ENCODE peak calls at places on chromosomes 5 and 9, in seven cellular contexts. One of them, this sample, is unnamed.

GRCh38 chr5:167511276-167511675 is 780.2 kb upstream of the WWC1 start:
- DNase-seq in H7: peak; percentile 5
- DNase-seq in BJ: no peak
- DNase-seq in astrocyte of the cerebellum: no peak
- DNase-seq in choroid plexus epithelial cell: no peak
- DNase-seq in heart left ventricle: no peak
- DNase-seq in body of pancreas: no peak
- DNase-seq in this sample: no peak

GRCh38 chr9:102700936-102701335 is 294.2 kb upstream of the CYLC2 start:
- DNase-seq in H7: no peak
- DNase-seq in body of pancreas: no peak
- DNase-seq in BJ: no peak
- DNase-seq in astrocyte of the cerebellum: no peak
- DNase-seq in heart left ventricle: no peak
- DNase-seq in choroid plexus epithelial cell: no peak
- DNase-seq in this sample: no peak

GRCh38 chr9:137801023-137801319 is 76.6 kb upstream of the CACNA1B start:
- DNase-seq in H7: peak; percentile 37
- DNase-seq in astrocyte of the cerebellum: no peak
- DNase-seq in BJ: no peak
- DNase-seq in heart left ventricle: no peak
- DNase-seq in body of pancreas: no peak
- DNase-seq in choroid plexus epithelial cell: no peak
- DNase-seq in this sample: no peak

GRCh38 chr5:149776376-149777305 is 46.5 kb downstream of the PPARGC1B start:
- DNase-seq in choroid plexus epithelial cell: no peak
- DNase-seq in BJ: no peak
- DNase-seq in body of pancreas: no peak
- DNase-seq in H7: no peak
- DNase-seq in heart left ventricle: no peak
- DNase-seq in astrocyte of the cerebellum: no peak
- DNase-seq in this sample: no peak

GRCh38 chr5:9380108-9380507 is 165.8 kb downstream of the SEMA5A start:
- DNase-seq in BJ: no peak
- DNase-seq in heart left ventricle: no peak
- DNase-seq in astrocyte of the cerebellum: no peak
- DNase-seq in body of pancreas: no peak
- DNase-seq in choroid plexus epithelial cell: peak; percentile 20
- DNase-seq in H7: no peak
- DNase-seq in this sample: peak; percentile 44

GRCh38 chr9:131732636-131733340 is 7.1 kb downstream of the RAPGEF1 start:
- DNase-seq in astrocyte of the cerebellum: no peak
- DNase-seq in BJ: no peak
- DNase-seq in body of pancreas: peak; percentile 60
- DNase-seq in H7: no peak
- DNase-seq in heart left ventricle: no peak
- DNase-seq in choroid plexus epithelial cell: no peak
- DNase-seq in this sample: no peak

GRCh38 chr9:115941561-115942315 is 211.9 kb upstream of the PAPPA start:
- DNase-seq in BJ: no peak
- DNase-seq in H7: no peak
- DNase-seq in choroid plexus epithelial cell: peak; percentile 67
- DNase-seq in heart left ventricle: no peak
- DNase-seq in body of pancreas: no peak
- DNase-seq in astrocyte of the cerebellum: no peak
- DNase-seq in this sample: peak; percentile 69

GRCh38 chr5:19927919-19928318 is 60.1 kb downstream of the CDH18 start:
- DNase-seq in body of pancreas: no peak
- DNase-seq in BJ: no peak
- DNase-seq in choroid plexus epithelial cell: peak; percentile 14
- DNase-seq in heart left ventricle: no peak
- DNase-seq in H7: peak; percentile 6
- DNase-seq in astrocyte of the cerebellum: no peak
- DNase-seq in this sample: peak; percentile 16

GRCh38 chr5:4099401-4099800 is 503.8 kb downstream of the IRX1 start:
- DNase-seq in H7: no peak
- DNase-seq in body of pancreas: no peak
- DNase-seq in choroid plexus epithelial cell: no peak
- DNase-seq in astrocyte of the cerebellum: no peak
- DNase-seq in BJ: no peak
- DNase-seq in heart left ventricle: no peak
- DNase-seq in this sample: no peak

GRCh38 chr9:95587071-95587964 is 70.5 kb upstream of the PTCH1 start:
- DNase-seq in H7: no peak
- DNase-seq in choroid plexus epithelial cell: no peak
- DNase-seq in astrocyte of the cerebellum: no peak
- DNase-seq in BJ: no peak
- DNase-seq in heart left ventricle: no peak
- DNase-seq in body of pancreas: no peak
- DNase-seq in this sample: no peak

GRCh38 chr5:133225671-133226152 is 173.9 kb downstream of the HSPA4 start:
- DNase-seq in heart left ventricle: no peak
- DNase-seq in BJ: no peak
- DNase-seq in H7: no peak
- DNase-seq in astrocyte of the cerebellum: no peak
- DNase-seq in choroid plexus epithelial cell: no peak
- DNase-seq in body of pancreas: no peak
- DNase-seq in this sample: peak; percentile 35

GRCh38 chr5:140556438-140556837 is 835 bp downstream of the SRA1 start:
- DNase-seq in H7: no peak
- DNase-seq in astrocyte of the cerebellum: no peak
- DNase-seq in heart left ventricle: no peak
- DNase-seq in body of pancreas: no peak
- DNase-seq in BJ: no peak
- DNase-seq in choroid plexus epithelial cell: peak; percentile 71
- DNase-seq in this sample: peak; percentile 53

GRCh38 chr5:9425710-9426109 is 120.2 kb downstream of the SEMA5A start:
- DNase-seq in heart left ventricle: no peak
- DNase-seq in choroid plexus epithelial cell: no peak
- DNase-seq in H7: no peak
- DNase-seq in BJ: no peak
- DNase-seq in body of pancreas: no peak
- DNase-seq in astrocyte of the cerebellum: no peak
- DNase-seq in this sample: no peak

GRCh38 chr5:56012281-56012963 is 17.7 kb upstream of the IL6ST start:
- DNase-seq in astrocyte of the cerebellum: no peak
- DNase-seq in choroid plexus epithelial cell: peak; percentile 59
- DNase-seq in BJ: peak; percentile 38
- DNase-seq in heart left ventricle: no peak
- DNase-seq in body of pancreas: peak; percentile 54
- DNase-seq in H7: no peak
- DNase-seq in this sample: peak; percentile 88

GRCh38 chr9:101326501-101326900 is 58.3 kb downstream of the BAAT start:
- DNase-seq in astrocyte of the cerebellum: no peak
- DNase-seq in BJ: no peak
- DNase-seq in heart left ventricle: no peak
- DNase-seq in H7: no peak
- DNase-seq in body of pancreas: peak; percentile 59
- DNase-seq in choroid plexus epithelial cell: no peak
- DNase-seq in this sample: no peak

GRCh38 chr5:52925001-52925400 is 64.2 kb upstream of the ITGA2 start:
- DNase-seq in H7: no peak
- DNase-seq in body of pancreas: no peak
- DNase-seq in astrocyte of the cerebellum: no peak
- DNase-seq in BJ: no peak
- DNase-seq in choroid plexus epithelial cell: no peak
- DNase-seq in heart left ventricle: no peak
- DNase-seq in this sample: no peak

GRCh38 chr5:3187846-3188425 is 407.7 kb upstream of the IRX1 start:
- DNase-seq in body of pancreas: no peak
- DNase-seq in astrocyte of the cerebellum: no peak
- DNase-seq in heart left ventricle: no peak
- DNase-seq in H7: no peak
- DNase-seq in choroid plexus epithelial cell: no peak
- DNase-seq in BJ: no peak
- DNase-seq in this sample: no peak

GRCh38 chr5:134127376-134127861 is 12.9 kb downstream of the TCF7 start:
- DNase-seq in astrocyte of the cerebellum: peak; percentile 49
- DNase-seq in BJ: no peak
- DNase-seq in heart left ventricle: peak; percentile 63
- DNase-seq in H7: no peak
- DNase-seq in choroid plexus epithelial cell: peak; percentile 32
- DNase-seq in body of pancreas: peak; percentile 59
- DNase-seq in this sample: peak; percentile 41

GRCh38 chr9:5879419-5880181 is 11.1 kb upstream of the MLANA start:
- DNase-seq in BJ: peak; percentile 39
- DNase-seq in astrocyte of the cerebellum: peak; percentile 15
- DNase-seq in body of pancreas: no peak
- DNase-seq in heart left ventricle: no peak
- DNase-seq in choroid plexus epithelial cell: peak; percentile 75
- DNase-seq in H7: no peak
- DNase-seq in this sample: peak; percentile 59

GRCh38 chr5:6583049-6583880 is 49.6 kb downstream of the NSUN2 start:
- DNase-seq in heart left ventricle: peak; percentile 39
- DNase-seq in astrocyte of the cerebellum: no peak
- DNase-seq in H7: peak; percentile 97
- DNase-seq in choroid plexus epithelial cell: peak; percentile 25
- DNase-seq in BJ: no peak
- DNase-seq in body of pancreas: peak; percentile 31
- DNase-seq in this sample: no peak
- H3K4me3 ChIP-seq in heart left ventricle: peak overlapping the region; percentile 51
- H3K4me3 ChIP-seq in astrocyte of the cerebellum: peak overlapping the region; percentile 35
- H3K4me3 ChIP-seq in H7: peak overlapping the region; percentile 49
- H3K4me3 ChIP-seq in choroid plexus epithelial cell: peak overlapping the region; percentile 44
- H3K4me3 ChIP-seq in BJ: peak overlapping the region; percentile 33
- H3K4me3 ChIP-seq in body of pancreas: no peak overlapping the region
- H3K4me3 ChIP-seq in this sample: peak overlapping the region; percentile 49

DNA sequence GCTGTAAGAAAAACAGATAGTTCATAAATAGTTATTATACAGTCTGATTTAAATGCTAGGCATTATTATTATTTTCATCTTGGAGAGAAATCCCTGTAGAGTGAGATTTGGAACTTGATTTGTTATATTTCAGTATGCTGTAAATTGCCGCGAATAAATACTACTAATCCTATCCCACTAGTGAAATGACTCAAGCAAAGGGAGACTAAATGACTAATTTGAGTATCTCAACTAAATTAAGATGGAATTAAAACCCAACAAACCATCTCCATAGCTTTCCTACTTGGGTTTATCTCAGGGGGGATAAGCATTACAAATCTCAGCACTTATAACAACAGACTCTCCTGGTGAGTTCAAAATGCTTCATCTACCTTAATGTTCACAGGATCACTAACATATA is 206.0 kb downstream of the MCTP1 start:
- DNase-seq in BJ: no peak
- DNase-seq in heart left ventricle: no peak
- DNase-seq in body of pancreas: no peak
- DNase-seq in choroid plexus epithelial cell: no peak
- DNase-seq in astrocyte of the cerebellum: no peak
- DNase-seq in H7: no peak
- DNase-seq in this sample: no peak
- H3K4me3 ChIP-seq in BJ: no peak overlapping the region
- H3K4me3 ChIP-seq in heart left ventricle: no peak overlapping the region
- H3K4me3 ChIP-seq in body of pancreas: no peak overlapping the region
- H3K4me3 ChIP-seq in choroid plexus epithelial cell: no peak overlapping the region
- H3K4me3 ChIP-seq in astrocyte of the cerebellum: no peak overlapping the region
- H3K4me3 ChIP-seq in H7: no peak overlapping the region
- H3K4me3 ChIP-seq in this sample: no peak overlapping the region

GRCh38 chr5:113435571-113435970 is 782 bp upstream of the TSSK1B start:
- DNase-seq in body of pancreas: no peak
- DNase-seq in astrocyte of the cerebellum: no peak
- DNase-seq in choroid plexus epithelial cell: no peak
- DNase-seq in BJ: no peak
- DNase-seq in heart left ventricle: no peak
- DNase-seq in H7: no peak
- DNase-seq in this sample: no peak

GRCh38 chr5:113427871-113428574 is 6.8 kb downstream of the TSSK1B start:
- DNase-seq in choroid plexus epithelial cell: no peak
- DNase-seq in BJ: no peak
- DNase-seq in body of pancreas: no peak
- DNase-seq in astrocyte of the cerebellum: no peak
- DNase-seq in heart left ventricle: no peak
- DNase-seq in H7: no peak
- DNase-seq in this sample: no peak

GRCh38 chr5:113434889-113435288 is at the start of gene TSSK1B:
- DNase-seq in H7: no peak
- DNase-seq in BJ: no peak
- DNase-seq in astrocyte of the cerebellum: no peak
- DNase-seq in choroid plexus epithelial cell: no peak
- DNase-seq in body of pancreas: no peak
- DNase-seq in heart left ventricle: no peak
- DNase-seq in this sample: no peak

GRCh38 chr5:113433862-113434612 is 752 bp downstream of the TSSK1B start:
- DNase-seq in heart left ventricle: no peak
- DNase-seq in choroid plexus epithelial cell: no peak
- DNase-seq in astrocyte of the cerebellum: no peak
- DNase-seq in body of pancreas: no peak
- DNase-seq in H7: no peak
- DNase-seq in BJ: no peak
- DNase-seq in this sample: no peak

DNA sequence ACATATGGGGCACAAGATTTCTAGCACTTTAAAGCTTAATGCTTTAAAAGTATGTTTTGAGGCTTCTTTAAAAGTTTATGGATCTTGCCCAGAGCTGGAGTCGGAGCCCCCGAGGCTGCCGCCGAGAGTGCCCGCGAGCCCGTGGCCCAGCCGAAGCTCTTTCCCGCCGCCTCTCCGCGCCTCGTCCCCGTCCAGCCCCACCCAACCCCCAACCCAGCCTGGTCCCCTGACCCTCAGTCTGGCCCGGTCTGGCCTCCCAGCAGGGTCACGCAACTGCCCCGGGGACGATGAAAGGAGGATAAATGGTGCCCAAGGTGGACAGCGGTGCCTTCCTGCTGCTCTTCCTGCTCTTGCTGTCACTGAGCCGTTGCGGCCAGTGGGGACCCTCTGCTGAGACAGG is 1.7 kb downstream of the TSSK1B start:
- DNase-seq in choroid plexus epithelial cell: no peak
- DNase-seq in astrocyte of the cerebellum: no peak
- DNase-seq in heart left ventricle: no peak
- DNase-seq in H7: peak; percentile 36
- DNase-seq in body of pancreas: no peak
- DNase-seq in BJ: no peak
- DNase-seq in this sample: no peak
- H3K4me3 ChIP-seq in choroid plexus epithelial cell: no peak overlapping the region
- H3K4me3 ChIP-seq in astrocyte of the cerebellum: no peak overlapping the region
- H3K4me3 ChIP-seq in heart left ventricle: no peak overlapping the region
- H3K4me3 ChIP-seq in H7: no peak overlapping the region
- H3K4me3 ChIP-seq in body of pancreas: no peak overlapping the region
- H3K4me3 ChIP-seq in BJ: no peak overlapping the region
- H3K4me3 ChIP-seq in this sample: no peak overlapping the region

DNA sequence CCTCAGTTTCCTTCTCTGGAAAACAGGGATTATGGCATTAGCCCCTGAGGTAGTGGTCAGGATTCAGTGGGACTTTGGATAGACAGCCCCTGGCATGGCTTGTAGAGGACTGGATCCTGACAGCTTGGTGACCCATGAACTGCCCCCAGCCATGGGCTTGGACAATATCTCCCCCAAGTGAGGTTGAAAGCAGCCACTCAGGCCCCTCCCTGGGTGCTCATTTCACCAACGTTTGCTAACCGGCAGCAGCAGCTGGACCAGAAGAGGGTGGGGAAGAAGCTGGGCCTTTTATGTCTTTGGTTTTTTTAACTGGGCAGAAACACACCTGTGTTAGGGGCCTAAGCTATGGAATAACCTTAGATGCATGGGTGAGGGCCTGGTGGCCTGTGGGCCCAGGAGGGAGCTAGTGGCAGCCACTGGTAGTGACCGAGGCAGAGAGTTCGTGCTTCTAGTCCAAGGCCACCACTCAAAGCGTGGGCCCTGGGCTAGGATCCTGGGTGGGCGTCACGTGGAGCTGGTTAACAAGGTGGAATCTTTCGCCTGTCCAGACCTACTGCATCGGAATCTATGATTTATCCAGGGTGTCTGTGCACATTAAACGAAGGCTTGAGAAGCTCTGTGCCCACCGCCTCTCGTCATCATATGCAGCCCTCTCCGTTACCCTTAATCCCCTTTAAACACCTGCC is 1.9 kb downstream of the SLC2A8 start:
- DNase-seq in H7: no peak
- DNase-seq in choroid plexus epithelial cell: no peak
- DNase-seq in BJ: no peak
- DNase-seq in astrocyte of the cerebellum: no peak
- DNase-seq in body of pancreas: no peak
- DNase-seq in heart left ventricle: no peak
- DNase-seq in this sample: no peak
- H3K4me3 ChIP-seq in H7: no peak overlapping the region
- H3K4me3 ChIP-seq in choroid plexus epithelial cell: no peak overlapping the region
- H3K4me3 ChIP-seq in BJ: no peak overlapping the region
- H3K4me3 ChIP-seq in astrocyte of the cerebellum: no peak overlapping the region
- H3K4me3 ChIP-seq in body of pancreas: no peak overlapping the region
- H3K4me3 ChIP-seq in heart left ventricle: peak overlapping the region; percentile 88
- H3K4me3 ChIP-seq in this sample: no peak overlapping the region

This sample was measured in fibroblast of the aortic adventitia.